ENCODE peak calls at places on chromosomes 3 and 15, in ten cellular contexts. Q is AG10803, Y is HEK293T, R is T-helper 1 cell, D is sciatic nerve, G is neural crest cell, X is heart left ventricle, T is iris pigment epithelial cell, H is left cardiac atrium, J is right lobe of liver. E is an unnamed sample.

GRCh38 chr3:136343873-136344281 is 93.7 kb downstream of the PCCB start:
- DNase-seq in Q (peak; percentile 97), Y (no peak), R (no peak), D (peak; percentile 86), G (no peak), X (peak; percentile 91), T (peak; percentile 98), H (peak; percentile 89), J (peak; percentile 88), E (no peak)

GRCh38 chr3:50381315-50381714 is 22.0 kb upstream of the TMEM115 start:
- DNase-seq in Q (no peak), Y (no peak), R (no peak), D (no peak), G (no peak), X (no peak), T (no peak), H (no peak), J (no peak), E (no peak)

GRCh38 chr3:186717039-186717457 is at the start of gene KNG1:
- DNase-seq in Q (no peak), Y (no peak), R (no peak), D (no peak), G (no peak), X (no peak), T (no peak), H (no peak), J (peak; percentile 39), E (no peak)

GRCh38 chr15:75107905-75108838 is 84.8 kb downstream of the PPCDC start:
- DNase-seq in Q (peak; percentile 87), Y (no peak), R (peak; percentile 16), D (no peak), G (no peak), X (peak; percentile 70), T (peak; percentile 87), H (no peak), J (peak; percentile 40), E (peak; percentile 95)

GRCh38 chr3:123076496-123077418 is 9.9 kb downstream of the PDIA5 start:
- DNase-seq in Q (no peak), Y (no peak), R (no peak), D (peak; percentile 77), G (no peak), X (peak; percentile 78), T (no peak), H (peak; percentile 79), J (peak; percentile 73), E (no peak)

GRCh38 chr15:86139828-86140227 is 60.2 kb downstream of the AGBL1 start:
- DNase-seq in Q (no peak), Y (peak; percentile 67), R (no peak), D (no peak), G (peak; percentile 5), X (no peak), T (no peak), H (no peak), J (no peak), E (no peak)

GRCh38 chr15:27820232-27820631 is 278.9 kb downstream of the OCA2 start:
- DNase-seq in Q (peak; percentile 45), Y (no peak), R (no peak), D (no peak), G (no peak), X (no peak), T (peak; percentile 25), H (no peak), J (no peak), E (peak; percentile 26)

GRCh38 chr3:46693038-46693896 is at the start of gene ALS2CL:
- DNase-seq in Q (no peak), Y (peak; percentile 78), R (peak; percentile 78), D (peak; percentile 74), G (peak; percentile 31), X (peak; percentile 79), T (no peak), H (peak; percentile 63), J (peak; percentile 75), E (no peak)

GRCh38 chr3:175346573-175347356 is 487.6 kb downstream of the NAALADL2 start:
- DNase-seq in Q (peak; percentile 87), Y (no peak), R (no peak), D (peak; percentile 58), G (no peak), X (peak; percentile 47), T (peak; percentile 97), H (peak; percentile 62), J (peak; percentile 34), E (no peak)

GRCh38 chr3:37909067-37909911 is 47.6 kb downstream of the CTDSPL start:
- DNase-seq in Q (peak; percentile 18), Y (no peak), R (no peak), D (no peak), G (no peak), X (no peak), T (peak; percentile 45), H (no peak), J (no peak), E (no peak)

GRCh38 chr3:27576171-27576570 is 92.0 kb upstream of the SLC4A7 start:
- DNase-seq in Q (peak; percentile 42), Y (no peak), R (no peak), D (no peak), G (no peak), X (no peak), T (no peak), H (no peak), J (no peak), E (no peak)

GRCh38 chr15:90257776-90258175 is 7.7 kb upstream of the NGRN start:
- DNase-seq in Q (no peak), Y (no peak), R (no peak), D (no peak), G (no peak), X (no peak), T (no peak), H (no peak), J (no peak), E (no peak)

GRCh38 chr3:2807514-2807913 is 302.7 kb downstream of the IL5RA start:
- DNase-seq in Q (no peak), Y (no peak), R (no peak), D (no peak), G (no peak), X (no peak), T (no peak), H (no peak), J (no peak), E (no peak)

GRCh38 chr3:102238362-102238761 is 196.5 kb upstream of the ZPLD1 start:
- DNase-seq in Q (no peak), Y (no peak), R (no peak), D (no peak), G (no peak), X (no peak), T (no peak), H (no peak), J (no peak), E (no peak)

GRCh38 chr15:57320543-57321220 is 55.6 kb upstream of the CGNL1 start:
- DNase-seq in Q (peak; percentile 45), Y (no peak), R (no peak), D (no peak), G (no peak), X (no peak), T (peak; percentile 72), H (peak; percentile 48), J (no peak), E (no peak)

GRCh38 chr15:101359365-101359947 is 64.4 kb upstream of the SNRPA1 start:
- DNase-seq in Q (no peak), Y (no peak), R (no peak), D (no peak), G (no peak), X (no peak), T (peak; percentile 30), H (no peak), J (no peak), E (no peak)

GRCh38 chr15:78056714-78057269 is 20.7 kb downstream of the TBC1D2B start:
- DNase-seq in Q (peak; percentile 50), Y (no peak), R (no peak), D (no peak), G (no peak), X (no peak), T (peak; percentile 56), H (no peak), J (no peak), E (peak; percentile 70)

GRCh38 chr3:72953325-72953956 is 43.2 kb upstream of the PPP4R2 start:
- DNase-seq in Q (peak; percentile 13), Y (no peak), R (no peak), D (no peak), G (no peak), X (no peak), T (peak; percentile 66), H (no peak), J (peak; percentile 30), E (no peak)

GRCh38 chr15:50959717-50960116 is 51.2 kb downstream of the AP4E1 start:
- DNase-seq in Q (no peak), Y (no peak), R (no peak), D (no peak), G (no peak), X (no peak), T (no peak), H (no peak), J (no peak), E (no peak)

GRCh38 chr3:78918361-78919020 is 849.3 kb downstream of the ROBO1 start:
- DNase-seq in Q (peak; percentile 30), Y (no peak), R (no peak), D (no peak), G (no peak), X (no peak), T (peak; percentile 64), H (no peak), J (no peak), E (no peak)

GRCh38 chr3:10358309-10358980 is 37.5 kb upstream of the SEC13 start:
- DNase-seq in Q (no peak), Y (no peak), R (no peak), D (no peak), G (no peak), X (peak; percentile 55), T (no peak), H (no peak), J (no peak), E (no peak)

GRCh38 chr3:157498374-157498773 is 4.8 kb downstream of the VEPH1 start:
- DNase-seq in Q (peak; percentile 43), Y (no peak), R (no peak), D (no peak), G (no peak), X (no peak), T (no peak), H (no peak), J (no peak), E (no peak)

GRCh38 chr15:20386198-20386597 is 155.4 kb downstream of the GOLGA6L6 start:
- DNase-seq in Q (no peak), Y (no peak), R (no peak), D (no peak), G (no peak), X (peak; percentile 32), T (no peak), H (no peak), J (no peak), E (no peak)

GRCh38 chr15:36481156-36481555 is 98.3 kb upstream of the CDIN1 start:
- DNase-seq in Q (no peak), Y (no peak), R (no peak), D (no peak), G (no peak), X (no peak), T (no peak), H (no peak), J (no peak), E (no peak)

GRCh38 chr15:96043586-96044171 is 286.8 kb upstream of the NR2F2 start:
- DNase-seq in Q (no peak), Y (no peak), R (no peak), D (no peak), G (no peak), X (no peak), T (no peak), H (no peak), J (no peak), E (no peak)

GRCh38 chr15:73891328-73891975 is 18.1 kb downstream of the TBC1D21 start:
- DNase-seq in Q (no peak), Y (no peak), R (no peak), D (peak; percentile 38), G (no peak), X (no peak), T (no peak), H (no peak), J (no peak), E (no peak)

GRCh38 chr3:172868565-172869172 is 118.1 kb downstream of the ECT2 start:
- DNase-seq in Q (no peak), Y (no peak), R (no peak), D (no peak), G (no peak), X (no peak), T (no peak), H (no peak), J (no peak), E (no peak)